ENCODE peak calls at places on chromosome 7, in ten cellular contexts. N, T, M, S, Z, P, Y, W, U and Q are unnamed samples.
A peak's percentile ranks its signal among the peaks of the same experiment; 100 is the strongest.

GRCh38 chr7:92751902-92752901 is 84.2 kb downstream of the CDK6 start:
- DNase-seq in N (no peak), T (peak; percentile 56), M (peak; percentile 53), S (no peak), Z (peak; percentile 80), P (peak; percentile 95), Y (peak; percentile 86), W (peak; percentile 87), U (no peak), Q (no peak)

GRCh38 chr7:5525271-5526189 is 101.9 kb upstream of the TNRC18 start:
- DNase-seq in N (peak; percentile 49), T (no peak), M (peak; percentile 73), S (no peak), Z (peak; percentile 58), P (peak; percentile 79), Y (peak; percentile 68), W (no peak), U (no peak), Q (no peak)

GRCh38 chr7:3188946-3189345 is 112.1 kb upstream of the SDK1 start:
- DNase-seq in N (no peak), T (no peak), M (no peak), S (no peak), Z (no peak), P (no peak), Y (no peak), W (no peak), U (no peak), Q (no peak)

GRCh38 chr7:2109251-2109935 is 123.4 kb downstream of the MAD1L1 start:
- DNase-seq in N (no peak), T (no peak), M (no peak), S (no peak), Z (no peak), P (peak; percentile 37), Y (no peak), W (no peak), U (no peak), Q (no peak)

GRCh38 chr7:143384741-143385631 is 3.8 kb downstream of the ZYX start:
- DNase-seq in N (peak; percentile 58), T (peak; percentile 5), M (no peak), S (no peak), Z (no peak), P (no peak), Y (no peak), W (no peak), U (no peak), Q (peak; percentile 67)

GRCh38 chr7:43454936-43455518 is 127.9 kb upstream of the STK17A start:
- DNase-seq in N (no peak), T (peak; percentile 68), M (peak; percentile 36), S (no peak), Z (peak; percentile 74), P (peak; percentile 47), Y (peak; percentile 59), W (peak; percentile 3), U (peak; percentile 44), Q (no peak)

GRCh38 chr7:106127984-106128780 is 16.1 kb upstream of the SYPL1 start:
- DNase-seq in N (no peak), T (peak; percentile 57), M (no peak), S (no peak), Z (no peak), P (peak; percentile 73), Y (no peak), W (no peak), U (no peak), Q (no peak)

GRCh38 chr7:5284304-5285281 is 1.9 kb downstream of the SLC29A4 start:
- DNase-seq in N (no peak), T (no peak), M (no peak), S (no peak), Z (peak; percentile 77), P (peak; percentile 48), Y (peak; percentile 71), W (no peak), U (peak; percentile 41), Q (no peak)

GRCh38 chr7:85186521-85187241 is at the start of gene SEMA3D:
- DNase-seq in N (peak; percentile 82), T (peak; percentile 94), M (peak; percentile 71), S (no peak), Z (peak; percentile 78), P (peak; percentile 86), Y (peak; percentile 86), W (no peak), U (peak; percentile 42), Q (peak; percentile 9)

GRCh38 chr7:150434240-150434639 is 16.2 kb upstream of the GIMAP8 start:
- DNase-seq in N (no peak), T (no peak), M (no peak), S (no peak), Z (no peak), P (no peak), Y (no peak), W (no peak), U (no peak), Q (no peak)

GRCh38 chr7:55129409-55130078 is 110.7 kb downstream of the EGFR start:
- DNase-seq in N (no peak), T (no peak), M (no peak), S (no peak), Z (no peak), P (peak; percentile 82), Y (peak; percentile 34), W (no peak), U (no peak), Q (no peak)

GRCh38 chr7:22108151-22108845 is 162.6 kb upstream of the CDCA7L start:
- DNase-seq in N (no peak), T (no peak), M (peak; percentile 22), S (no peak), Z (no peak), P (no peak), Y (no peak), W (no peak), U (no peak), Q (no peak)

GRCh38 chr7:47804767-47805545 is 143.3 kb downstream of the PKD1L1 start:
- DNase-seq in N (no peak), T (peak; percentile 1), M (no peak), S (no peak), Z (peak; percentile 36), P (peak; percentile 40), Y (no peak), W (no peak), U (no peak), Q (no peak)

GRCh38 chr7:68581417-68581816 is 1016.9 kb upstream of the AUTS2 start:
- DNase-seq in N (no peak), T (no peak), M (no peak), S (no peak), Z (no peak), P (no peak), Y (no peak), W (no peak), U (no peak), Q (no peak)

GRCh38 chr7:135748770-135749169 is at the start of gene FAM180A:
- DNase-seq in N (no peak), T (peak; percentile 84), M (no peak), S (no peak), Z (no peak), P (peak; percentile 86), Y (no peak), W (no peak), U (no peak), Q (peak; percentile 88)

GRCh38 chr7:50307368-50308012 is 3.0 kb downstream of the IKZF1 start:
- DNase-seq in N (no peak), T (no peak), M (no peak), S (no peak), Z (no peak), P (no peak), Y (no peak), W (no peak), U (peak; percentile 36), Q (no peak)

GRCh38 chr7:80154656-80155325 is 20.2 kb downstream of the GNAI1 start:
- DNase-seq in N (no peak), T (no peak), M (no peak), S (no peak), Z (no peak), P (peak; percentile 61), Y (no peak), W (no peak), U (no peak), Q (no peak)

GRCh38 chr7:134704827-134705226 is 58.2 kb downstream of the BPGM start:
- DNase-seq in N (no peak), T (no peak), M (no peak), S (no peak), Z (no peak), P (no peak), Y (no peak), W (no peak), U (no peak), Q (no peak)

GRCh38 chr7:104552102-104552501 is 223.7 kb downstream of the LHFPL3 start:
- DNase-seq in N (no peak), T (peak; percentile 10), M (peak; percentile 60), S (no peak), Z (peak; percentile 33), P (peak; percentile 36), Y (peak; percentile 70), W (no peak), U (peak; percentile 14), Q (no peak)

GRCh38 chr7:8151161-8151560 is 110.8 kb downstream of the ICA1 start:
- DNase-seq in N (no peak), T (no peak), M (no peak), S (no peak), Z (no peak), P (no peak), Y (no peak), W (no peak), U (no peak), Q (no peak)

GRCh38 chr7:82665966-82666507 is 222.5 kb upstream of the CACNA2D1 start:
- DNase-seq in N (no peak), T (no peak), M (no peak), S (no peak), Z (no peak), P (no peak), Y (no peak), W (no peak), U (no peak), Q (no peak)

GRCh38 chr7:67478066-67478465 is 481.4 kb downstream of the TYW1 start:
- DNase-seq in N (no peak), T (no peak), M (no peak), S (no peak), Z (no peak), P (no peak), Y (no peak), W (no peak), U (no peak), Q (no peak)

GRCh38 chr7:158452331-158452730 is 135.3 kb downstream of the PTPRN2 start:
- DNase-seq in N (no peak), T (no peak), M (no peak), S (no peak), Z (no peak), P (no peak), Y (no peak), W (no peak), U (no peak), Q (no peak)

GRCh38 chr7:41133700-41134099 is 569.2 kb downstream of the INHBA start:
- DNase-seq in N (no peak), T (no peak), M (no peak), S (no peak), Z (no peak), P (no peak), Y (no peak), W (no peak), U (peak; percentile 17), Q (no peak)

GRCh38 chr7:16918288-16918895 is 36.6 kb upstream of the AGR3 start:
- DNase-seq in N (peak; percentile 13), T (peak; percentile 20), M (peak; percentile 28), S (no peak), Z (no peak), P (peak; percentile 54), Y (peak; percentile 66), W (no peak), U (no peak), Q (no peak)

GRCh38 chr7:97179454-97180104 is 62.1 kb downstream of the SDHAF3 start:
- DNase-seq in N (peak; percentile 18), T (peak; percentile 76), M (peak; percentile 49), S (peak; percentile 7), Z (peak; percentile 21), P (peak; percentile 67), Y (peak; percentile 77), W (peak; percentile 17), U (peak; percentile 62), Q (no peak)

GRCh38 chr7:134962270-134962669 is 24.0 kb upstream of the AGBL3 start:
- DNase-seq in N (no peak), T (no peak), M (no peak), S (no peak), Z (no peak), P (no peak), Y (no peak), W (no peak), U (no peak), Q (no peak)

GRCh38 chr7:44823266-44823781 is 24.6 kb downstream of the H2AZ2 start:
- DNase-seq in N (no peak), T (no peak), M (peak; percentile 24), S (no peak), Z (no peak), P (no peak), Y (no peak), W (no peak), U (no peak), Q (no peak)